ENCODE peak calls at places on chromosomes 6 and 20, in seven cellular contexts. W is GM12878, Q is K562, G is SK-N-SH, K is GM12891, Z is HepG2, I is H1. Y is an unnamed sample.

GRCh38 chr20:50310673-50311051 is 120.0 kb downstream of the CEBPB start:
- DNase-seq in I (no peak), K (no peak), G (no peak), W (no peak), Q (no peak), Z (no peak), Y (no peak)

GRCh38 chr6:169619650-169620049 is 82.2 kb downstream of the WDR27 start:
- DNase-seq in Z (no peak), Q (no peak), G (no peak), K (no peak), I (no peak), W (no peak), Y (no peak)

GRCh38 chr6:108068618-108069017 is 5.9 kb downstream of the OSTM1 start:
- DNase-seq in Z (no peak), K (no peak), Q (no peak), G (no peak), I (no peak), W (peak), Y (no peak)

GRCh38 chr6:107644513-107644912 is 154.6 kb downstream of the SOBP start:
- DNase-seq in Z (no peak), Q (no peak), K (no peak), I (no peak), W (no peak), G (no peak), Y (no peak)

GRCh38 chr6:33620158-33620583 is 951 bp upstream of the ITPR3 start:
- DNase-seq in G (peak), W (no peak), Z (no peak), I (no peak), Q (peak), K (no peak), Y (no peak)

GRCh38 chr6:164098857-164099534 is 684.5 kb downstream of the QKI start:
- DNase-seq in Q (no peak), Z (peak), K (no peak), I (no peak), G (no peak), W (no peak), Y (no peak)

GRCh38 chr6:63527658-63528514 is 44.4 kb upstream of the LOC128125822 start:
- DNase-seq in Q (no peak), G (no peak), Z (peak), K (no peak), W (no peak), I (no peak), Y (no peak)

GRCh38 chr20:17827759-17828559 is 128.2 kb downstream of the BANF2 start:
- DNase-seq in Q (no peak), K (no peak), Z (peak), I (no peak), W (no peak), G (no peak), Y (no peak)

GRCh38 chr6:17714879-17715860 is 8.4 kb upstream of the NUP153 start:
- DNase-seq in K (no peak), I (no peak), G (no peak), Q (peak), W (no peak), Z (no peak), Y (no peak)

GRCh38 chr20:52179331-52180166 is 12.0 kb downstream of the ZFP64 start:
- DNase-seq in K (peak), I (no peak), G (no peak), Q (no peak), Z (no peak), W (peak), Y (peak)

GRCh38 chr20:62027116-62027515 is 38.6 kb downstream of the TAF4 start:
- DNase-seq in K (no peak), Q (no peak), Z (no peak), I (no peak), G (no peak), W (no peak), Y (no peak)

GRCh38 chr6:89411019-89411268 is 1.1 kb downstream of the RRAGD start:
- DNase-seq in Z (no peak), K (no peak), I (no peak), Q (no peak), G (peak), W (no peak), Y (no peak)

GRCh38 chr6:81476881-81477280 is 275.6 kb downstream of the TENT5A start:
- DNase-seq in Z (no peak), W (no peak), I (no peak), Q (no peak), G (no peak), K (no peak), Y (no peak)

GRCh38 chr20:8304124-8304800 is 172.2 kb downstream of the PLCB1 start:
- DNase-seq in K (no peak), I (no peak), Z (no peak), W (no peak), G (no peak), Q (no peak), Y (no peak)

GRCh38 chr20:62875419-62876355 is 14.1 kb upstream of the TCFL5 start:
- DNase-seq in K (no peak), Z (peak), Q (peak), W (no peak), I (no peak), G (peak), Y (no peak)

GRCh38 chr6:118597636-118598035 is 49.5 kb downstream of the PLN start:
- DNase-seq in K (no peak), Q (no peak), I (no peak), G (no peak), Z (no peak), W (no peak), Y (no peak)

GRCh38 chr20:57871237-57871632 is 161.4 kb upstream of the PMEPA1 start:
- DNase-seq in G (no peak), K (no peak), Q (no peak), Z (no peak), I (no peak), W (no peak), Y (no peak)

GRCh38 chr6:101445527-101445926 is 52.0 kb downstream of the GRIK2 start:
- DNase-seq in Q (no peak), Z (peak), W (no peak), K (no peak), I (no peak), G (no peak), Y (no peak)

GRCh38 chr6:127204278-127204677 is 62.4 kb upstream of the RNF146 start:
- DNase-seq in G (no peak), W (no peak), K (no peak), Z (no peak), I (no peak), Q (no peak), Y (no peak)

GRCh38 chr6:89792881-89793280 is 26.7 kb downstream of the MDN1 start:
- DNase-seq in W (no peak), K (peak), I (no peak), Q (no peak), G (peak), Z (peak), Y (no peak)

GRCh38 chr20:21162631-21163030 is 36.7 kb downstream of the KIZ start:
- DNase-seq in I (no peak), K (no peak), Z (no peak), W (no peak), Q (no peak), G (no peak), Y (no peak)

GRCh38 chr6:129637340-129638054 is 72.5 kb downstream of the ARHGAP18 start:
- DNase-seq in G (no peak), Q (no peak), K (no peak), W (no peak), Z (peak), I (no peak), Y (no peak)

GRCh38 chr6:116631379-116631990 is 15.2 kb downstream of the RSPH4A start:
- DNase-seq in K (no peak), I (no peak), Z (peak), W (no peak), Q (no peak), G (no peak), Y (no peak)

GRCh38 chr6:134446901-134447300 is 129.0 kb upstream of the SGK1 start:
- DNase-seq in W (no peak), I (no peak), Q (no peak), Z (no peak), K (no peak), G (no peak), Y (no peak)

GRCh38 chr6:111731404-111732195 is 125.9 kb upstream of the TRAF3IP2 start:
- DNase-seq in Z (no peak), I (no peak), Q (no peak), W (no peak), G (no peak), K (no peak), Y (no peak)

GRCh38 chr6:139060332-139060731 is 31.8 kb downstream of the ABRACL start:
- DNase-seq in G (no peak), W (no peak), K (no peak), I (no peak), Q (no peak), Z (no peak), Y (no peak)

GRCh38 chr20:9087531-9088217 is 18.8 kb downstream of the PLCB4 start:
- DNase-seq in W (no peak), G (peak), K (no peak), Q (no peak), I (no peak), Z (no peak), Y (no peak)

GRCh38 chr6:16585805-16586204 is 175.5 kb downstream of the ATXN1 start:
- DNase-seq in G (no peak), Q (no peak), Z (no peak), K (no peak), W (no peak), I (no peak), Y (no peak)

DNA sequence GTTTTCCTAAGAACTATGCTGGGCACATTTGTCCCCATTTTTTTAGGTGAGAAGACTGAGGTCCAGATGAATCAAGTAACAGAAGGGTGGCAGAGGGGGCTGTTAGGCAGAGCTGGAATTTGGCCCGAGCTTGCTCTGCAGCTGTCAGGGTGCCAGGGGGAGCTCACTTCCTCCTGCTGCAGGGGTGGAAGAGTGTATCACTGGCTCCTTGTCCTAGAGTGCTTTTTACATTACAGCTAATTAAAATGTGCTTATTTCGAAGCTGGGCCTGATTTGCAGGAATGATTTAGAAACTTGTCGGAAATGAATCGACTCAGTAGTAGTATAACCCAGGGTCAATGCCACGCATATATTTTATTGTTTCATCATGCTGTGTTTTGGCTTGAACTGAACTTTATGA is 11.1 kb downstream of the TOX2 start:
- DNase-seq in G (peak), W (no peak), I (no peak), K (no peak), Z (no peak), Q (no peak), Y (no peak)
- TF ChIP-seq POLR2AphosphoS5 in G (no peak), W (no peak), I (no peak), K (no peak), Z (no peak), Q (no peak), Y (no peak)

DNA sequence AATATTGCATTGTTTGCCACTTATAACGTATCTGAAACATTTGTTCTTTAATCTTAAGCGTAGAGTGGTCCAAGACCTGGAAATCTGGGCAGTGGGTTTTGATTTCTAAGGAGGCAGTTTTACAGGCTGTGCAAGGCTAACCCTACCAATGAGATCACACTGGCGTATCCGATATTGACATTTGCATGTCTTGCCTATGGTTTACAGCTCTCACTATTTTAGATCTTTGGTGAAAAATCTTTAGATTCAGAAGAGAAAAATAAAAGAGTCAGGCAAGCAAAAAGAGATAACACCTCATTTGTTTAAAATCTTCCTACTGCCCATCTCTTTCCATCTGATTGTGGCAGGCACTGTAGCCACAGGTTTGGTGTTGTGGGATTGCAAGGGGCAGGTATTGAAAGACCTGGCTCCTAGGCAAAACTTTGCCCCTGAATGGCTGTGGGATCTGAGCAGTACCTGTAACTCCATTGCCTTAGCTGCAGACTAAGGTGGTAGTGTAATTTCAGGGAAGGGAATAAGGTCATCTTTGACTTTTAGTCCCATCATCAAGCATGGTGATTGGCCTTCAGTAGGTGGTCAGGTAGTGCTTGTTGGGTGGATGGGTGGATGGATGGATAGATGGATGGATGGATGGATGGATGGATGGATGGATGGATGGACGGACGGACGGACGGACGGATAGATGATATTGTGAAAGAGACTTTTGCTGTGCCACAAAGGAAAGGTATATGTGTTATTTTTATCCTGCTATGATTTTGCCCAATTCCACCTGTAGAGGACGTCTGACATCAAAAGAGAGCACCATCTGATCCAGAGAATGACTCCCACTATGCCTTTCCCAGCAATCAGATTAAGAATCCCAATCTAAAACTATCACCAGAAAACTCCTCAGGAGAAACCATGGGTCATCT is 1.9 kb downstream of the TNFAIP3 start:
- DNase-seq in Z (no peak), G (no peak), K (no peak), W (no peak), Q (no peak), I (no peak), Y (no peak)
- TF ChIP-seq TAF1 in Z (no peak), G (no peak), K (no peak), W (no peak), Q (no peak), I (no peak), Y (no peak)

GRCh38 chr6:28838289-28838633 is 85.5 kb downstream of the TRIM27 start:
- DNase-seq in K (no peak), I (no peak), W (peak), G (no peak), Z (peak), Q (peak), Y (no peak)
- TF ChIP-seq POLR2AphosphoS5 in K (no peak), I (no peak), W (no peak), G (no peak), Z (no peak), Q (no peak), Y (no peak)

GRCh38 chr6:145036236-145036635 is 699.1 kb downstream of the EPM2A start:
- DNase-seq in I (no peak), Q (no peak), W (no peak), K (no peak), Z (no peak), G (no peak), Y (no peak)

GRCh38 chr6:145034664-145035063 is 700.7 kb downstream of the EPM2A start:
- DNase-seq in Q (no peak), G (no peak), W (no peak), I (no peak), K (no peak), Z (no peak), Y (no peak)

GRCh38 chr6:145031962-145032361 is 703.4 kb downstream of the EPM2A start:
- DNase-seq in Q (no peak), I (no peak), G (no peak), W (no peak), Z (no peak), K (no peak), Y (no peak)

GRCh38 chr6:145032562-145032961 is 702.8 kb downstream of the EPM2A start:
- DNase-seq in G (no peak), Z (no peak), Q (no peak), K (no peak), I (no peak), W (no peak), Y (no peak)

GRCh38 chr6:145036848-145037567 is 698.3 kb downstream of the EPM2A start:
- DNase-seq in Z (no peak), I (no peak), W (no peak), Q (no peak), G (peak), K (no peak), Y (no peak)
- TF ChIP-seq TAF1 in Z (no peak), I (no peak), W (no peak), Q (no peak), G (no peak), K (no peak), Y (no peak)

Y was measured in GM12892.